ENCODE peak calls at places on chromosomes 7 and 10, in four cellular contexts. W is NCI-H2029, A is Daoy, H is adrenal gland. O is an unnamed sample.

GRCh38 chr7:27107391-27107900 is 5.0 kb upstream of the HOXA2 start:
- DNase-seq in W (no peak), A (peak; percentile 77), H (no peak), O (peak; percentile 66)

GRCh38 chr7:127770870-127771269 is 118.9 kb downstream of the SND1 start:
- DNase-seq in W (no peak), A (peak; percentile 10), H (no peak), O (no peak)

GRCh38 chr10:132900211-132900756 is 42.1 kb downstream of the CFAP46 start:
- DNase-seq in W (no peak), A (no peak), H (no peak), O (no peak)

GRCh38 chr7:139851770-139852481 is 22.9 kb downstream of the TBXAS1 start:
- DNase-seq in W (no peak), A (no peak), H (no peak), O (no peak)

GRCh38 chr10:23702977-23703414 is 264.1 kb downstream of the OTUD1 start:
- DNase-seq in W (peak; percentile 51), A (peak; percentile 73), H (peak; percentile 66), O (peak; percentile 93)

GRCh38 chr7:19619122-19619521 is 89.7 kb downstream of the POLR1F start:
- DNase-seq in W (no peak), A (no peak), H (no peak), O (no peak)

GRCh38 chr10:129760003-129760315 is 204.1 kb downstream of the EBF3 start:
- DNase-seq in W (no peak), A (no peak), H (no peak), O (no peak)

GRCh38 chr7:46933596-46933995 is 648.3 kb downstream of the TNS3 start:
- DNase-seq in W (no peak), A (no peak), H (no peak), O (no peak)

GRCh38 chr10:34327184-34327583 is 487.9 kb downstream of the PARD3 start:
- DNase-seq in W (no peak), A (no peak), H (no peak), O (no peak)

O was measured in left kidney.